ENCODE peak calls at places on chromosomes 13 and 19, in five cellular contexts. V is IMR-90, D is cardiac fibroblast, T is body of pancreas, Y is astrocyte of the spinal cord. A is an unnamed sample.
A peak's percentile ranks its signal among the peaks of the same experiment; 100 is the strongest.

GRCh38 chr19:31611348-31611877 is 262.2 kb upstream of the TSHZ3 start:
- DNase-seq in V (no peak), D (no peak), T (no peak), Y (no peak), A (no peak)

GRCh38 chr13:30997697-30998547 is 65.5 kb downstream of the TEX26 start:
- DNase-seq in Y (no peak), T (no peak), D (no peak), V (no peak), A (no peak)

GRCh38 chr13:85525411-85525810 is 273.8 kb downstream of the SLITRK6 start:
- DNase-seq in D (no peak), V (no peak), Y (no peak), T (no peak), A (no peak)

GRCh38 chr13:72932250-72932649 is 126.6 kb upstream of the KLF5 start:
- DNase-seq in V (no peak), D (no peak), T (no peak), Y (no peak), A (no peak)

GRCh38 chr19:41316306-41316920 is 6.4 kb downstream of the CCDC97 start:
- DNase-seq in T (no peak), D (no peak), V (no peak), Y (no peak), A (no peak)

GRCh38 chr13:77509221-77509620 is 26.3 kb upstream of the SCEL start:
- DNase-seq in T (no peak), Y (peak; percentile 84), D (peak; percentile 61), V (peak; percentile 8), A (peak; percentile 73)

GRCh38 chr19:15810335-15810734 is 5.1 kb downstream of the OR10H1 start:
- DNase-seq in D (peak; percentile 3), Y (no peak), T (peak; percentile 25), V (no peak), A (no peak)

GRCh38 chr13:43008591-43008990 is 14.8 kb upstream of the DNAJC15 start:
- DNase-seq in V (no peak), D (no peak), Y (no peak), T (no peak), A (no peak)

GRCh38 chr19:860481-861098 is 1.1 kb downstream of the CFD start:
- DNase-seq in D (peak; percentile 49), T (peak; percentile 66), Y (peak; percentile 37), V (peak; percentile 75), A (no peak)

GRCh38 chr19:6056282-6056741 is 54.0 kb downstream of the RFX2 start:
- DNase-seq in V (no peak), T (no peak), D (no peak), Y (no peak), A (no peak)

GRCh38 chr13:96994030-96994848 is at the start of gene OXGR1:
- DNase-seq in Y (no peak), T (no peak), D (no peak), V (no peak), A (no peak)

GRCh38 chr19:40398417-40399056 is 8.6 kb upstream of the HIPK4 start:
- DNase-seq in T (no peak), Y (peak; percentile 36), V (no peak), D (no peak), A (no peak)

GRCh38 chr13:93788456-93788855 is 561.8 kb downstream of the GPC6 start:
- DNase-seq in V (no peak), D (no peak), T (peak; percentile 3), Y (no peak), A (no peak)

GRCh38 chr13:80276371-80277289 is 64.3 kb downstream of the SPRY2 start:
- DNase-seq in Y (peak; percentile 23), T (peak; percentile 18), V (peak; percentile 23), D (peak; percentile 67), A (peak; percentile 4)

GRCh38 chr13:81133066-81133465 is 792.1 kb upstream of the SPRY2 start:
- DNase-seq in D (peak; percentile 61), V (no peak), Y (peak; percentile 74), T (no peak), A (no peak)

GRCh38 chr19:42324655-42325307 is 654 bp upstream of the MEGF8 start:
- DNase-seq in V (no peak), D (no peak), T (no peak), Y (no peak), A (no peak)

DNA sequence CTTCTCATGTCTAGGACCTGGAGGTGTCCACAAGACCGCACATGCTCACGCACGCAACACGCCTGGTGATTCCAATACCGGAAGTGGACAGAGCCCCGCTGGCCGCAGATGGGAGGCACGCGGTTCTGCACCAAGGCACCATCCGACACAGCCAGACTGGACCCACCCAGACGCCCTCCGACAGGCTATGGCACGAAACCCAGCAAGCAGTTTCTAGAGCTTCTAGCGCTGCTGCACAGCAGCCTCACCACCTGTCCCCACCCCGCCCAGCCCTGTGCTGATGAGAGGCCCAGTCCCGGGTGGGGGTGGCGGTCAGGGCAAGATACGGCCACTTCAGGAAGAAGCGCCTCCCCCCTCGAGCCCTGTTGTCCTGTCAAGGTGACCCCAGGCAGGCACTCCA is 11.4 kb downstream of the LSM4 start:
- DNase-seq in V (no peak), T (no peak), D (no peak), Y (no peak), A (no peak)
- H3K4me3 ChIP-seq in V (no peak overlapping the region), T (no peak overlapping the region), D (no peak overlapping the region), Y (no peak overlapping the region), A (no peak overlapping the region)

GRCh38 chr13:66489586-66489985 is 740.5 kb downstream of the PCDH9 start:
- DNase-seq in T (no peak), D (peak; percentile 39), Y (no peak), V (peak; percentile 54), A (no peak)
- H3K4me3 ChIP-seq in T (no peak overlapping the region), D (no peak overlapping the region), Y (no peak overlapping the region), V (no peak overlapping the region), A (no peak overlapping the region)

DNA sequence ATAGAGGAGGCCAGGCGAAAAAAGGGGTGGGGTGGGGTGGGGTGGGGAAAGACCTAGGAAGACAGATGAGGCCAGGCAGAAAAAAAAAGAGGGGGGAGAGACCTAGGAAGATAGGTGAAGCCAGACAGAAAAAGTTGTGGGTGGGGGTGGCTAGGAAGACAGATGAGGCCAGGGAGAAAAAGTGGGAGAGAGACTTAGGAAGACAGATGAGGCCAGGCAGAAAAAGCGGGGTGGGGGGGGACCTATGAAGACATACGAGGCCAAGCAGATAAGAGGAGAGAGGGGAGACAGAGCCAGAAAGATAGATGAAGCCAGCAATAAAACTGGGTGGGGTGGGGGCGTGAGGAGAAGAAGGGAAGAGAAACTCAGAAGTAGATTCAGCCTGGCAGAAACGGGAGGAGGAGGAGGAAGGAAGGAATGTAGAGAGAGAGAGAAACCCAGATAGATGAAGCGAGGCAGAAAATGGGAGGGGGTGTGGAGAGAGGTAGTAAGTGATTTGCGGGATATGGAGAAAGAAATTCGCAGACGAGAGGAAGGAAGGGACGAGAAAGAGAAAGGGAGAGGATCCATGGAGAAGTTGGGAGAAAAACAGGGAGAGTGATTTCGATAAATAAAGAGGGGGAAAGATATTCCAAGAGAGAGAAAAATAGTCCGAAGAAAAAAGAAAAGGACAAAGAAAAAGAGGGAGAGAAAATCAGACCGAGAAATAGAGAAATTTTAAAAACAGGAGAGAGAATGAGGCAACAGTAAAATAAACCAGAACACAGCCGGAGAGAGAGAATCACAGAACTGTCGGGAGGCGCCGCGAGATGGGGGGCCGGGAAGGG is 12.2 kb upstream of the CACNG6 start:
- DNase-seq in T (no peak), Y (no peak), D (no peak), V (no peak), A (no peak)
- H3K4me3 ChIP-seq in T (no peak overlapping the region), Y (peak overlapping the region; percentile 42), D (peak overlapping the region; percentile 59), V (no peak overlapping the region), A (peak overlapping the region; percentile 42)

DNA sequence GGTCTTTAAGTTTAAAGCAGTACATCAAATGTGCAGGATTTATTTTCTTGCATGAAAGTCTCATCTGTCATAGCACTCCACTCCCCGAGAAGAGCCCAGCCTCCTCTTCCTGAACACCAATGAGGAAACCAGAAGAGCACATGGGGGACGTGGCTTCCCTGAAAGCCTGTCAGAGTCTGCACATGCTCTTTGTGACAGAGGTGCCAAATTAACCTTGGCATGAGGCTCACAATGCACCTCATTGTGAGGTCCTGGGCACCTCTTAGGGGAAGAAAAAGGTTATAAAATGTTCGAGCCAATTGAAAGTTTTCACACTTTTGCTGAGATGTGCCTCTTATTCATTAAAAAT is 141.3 kb upstream of the RFC3 start:
- DNase-seq in T (peak; percentile 87), D (peak; percentile 63), Y (peak; percentile 29), V (peak; percentile 21), A (peak; percentile 18)
- H3K4me3 ChIP-seq in T (peak overlapping the region; percentile 2), D (peak overlapping the region; percentile 36), Y (peak overlapping the region; percentile 14), V (peak overlapping the region; percentile 49), A (peak overlapping the region; percentile 23)

DNA sequence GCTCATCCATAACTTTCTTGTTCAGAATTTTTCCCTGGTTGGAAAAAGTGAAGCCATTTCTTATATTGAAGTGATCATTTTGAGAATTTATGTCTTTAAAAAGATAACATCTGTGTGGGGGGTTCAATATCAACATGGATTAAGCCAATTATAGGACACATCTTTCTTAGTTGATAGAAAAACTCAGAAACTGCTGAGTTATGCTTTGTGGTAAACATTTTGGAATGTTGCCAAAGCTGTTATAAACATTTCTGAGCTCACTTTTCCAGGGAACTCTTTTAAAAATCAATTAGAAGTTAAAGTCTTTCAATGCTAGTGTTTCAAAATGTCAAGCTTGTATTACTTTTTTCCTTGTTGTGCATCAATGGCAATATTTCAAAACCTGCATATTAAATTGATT is 248.8 kb downstream of the DACH1 start:
- DNase-seq in D (peak; percentile 22), V (peak; percentile 53), Y (peak; percentile 39), T (no peak), A (no peak)
- H3K4me3 ChIP-seq in D (no peak overlapping the region), V (no peak overlapping the region), Y (no peak overlapping the region), T (no peak overlapping the region), A (no peak overlapping the region)

GRCh38 chr19:19900574-19901444 is at the start of gene ZNF93:
- DNase-seq in T (peak; percentile 98), Y (peak; percentile 98), V (peak; percentile 96), D (peak; percentile 99), A (peak; percentile 89)
- H3K4me3 ChIP-seq in T (peak within 1 kb of the TSS; percentile 35), Y (peak within 1 kb of the TSS; percentile 78), V (peak within 1 kb of the TSS; percentile 73), D (peak within 1 kb of the TSS; percentile 69), A (peak within 1 kb of the TSS; percentile 80)

DNA sequence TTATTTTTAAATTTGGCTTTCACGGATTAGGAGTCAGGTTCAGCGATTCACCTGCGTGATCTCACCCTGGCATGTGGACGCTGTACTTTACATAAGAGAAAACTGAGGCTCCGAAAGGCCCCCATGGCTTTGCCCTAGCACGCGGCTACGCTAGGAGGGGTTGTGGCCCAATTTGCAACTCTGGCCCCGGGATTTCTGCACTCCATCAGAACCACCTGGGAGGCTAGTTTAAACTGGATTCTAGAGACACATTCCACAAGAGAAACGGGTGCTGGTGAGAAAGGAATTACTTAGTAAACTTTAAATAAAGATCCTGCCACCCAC is 6.2 kb downstream of the BCL3 start:
- DNase-seq in Y (no peak), V (no peak), T (no peak), D (no peak), A (no peak)
- H3K4me3 ChIP-seq in Y (no peak overlapping the region), V (no peak overlapping the region), T (no peak overlapping the region), D (peak overlapping the region; percentile 13), A (peak overlapping the region; percentile 5)

GRCh38 chr19:9362905-9363304 is at the start of gene ZNF177:
- DNase-seq in V (no peak), D (peak; percentile 4), Y (peak; percentile 9), T (no peak), A (no peak)
- H3K4me3 ChIP-seq in V (peak within 1 kb of the TSS; percentile 80), D (peak within 1 kb of the TSS; percentile 27), Y (peak within 1 kb of the TSS; percentile 49), T (no peak within 1 kb of the TSS), A (peak within 1 kb of the TSS; percentile 63)

A was measured in skeletal muscle cell.